ENCODE peak calls at places on chromosomes 16 and 17, in four cellular contexts. One of them, this sample, is unnamed.

GRCh38 chr16:31225193-31225592 is 8.3 kb upstream of the PYDC1 start:
- DNase-seq in heart right ventricle: no peak
- DNase-seq in lung: no peak
- DNase-seq in Peyer's patch: no peak
- DNase-seq in this sample: no peak

GRCh38 chr17:11880714-11881113 is 116.6 kb downstream of the ZNF18 start:
- DNase-seq in lung: no peak
- DNase-seq in Peyer's patch: no peak
- DNase-seq in heart right ventricle: peak
- DNase-seq in this sample: no peak

GRCh38 chr16:89437991-89438390 is 52.4 kb downstream of the ANKRD11 start:
- DNase-seq in lung: no peak
- DNase-seq in Peyer's patch: no peak
- DNase-seq in heart right ventricle: no peak
- DNase-seq in this sample: no peak

GRCh38 chr16:84367750-84368320 is 503 bp upstream of the ATP2C2 start:
- DNase-seq in heart right ventricle: no peak
- DNase-seq in Peyer's patch: peak
- DNase-seq in lung: peak
- DNase-seq in this sample: no peak

GRCh38 chr16:85718682-85719081 is 29.9 kb upstream of the GINS2 start:
- DNase-seq in lung: no peak
- DNase-seq in heart right ventricle: no peak
- DNase-seq in Peyer's patch: peak
- DNase-seq in this sample: no peak

GRCh38 chr16:75836377-75837010 is 110.2 kb upstream of the CPHXL start:
- DNase-seq in Peyer's patch: no peak
- DNase-seq in lung: no peak
- DNase-seq in heart right ventricle: no peak
- DNase-seq in this sample: no peak

GRCh38 chr17:36791150-36791653 is 146.1 kb upstream of the LHX1 start:
- DNase-seq in Peyer's patch: no peak
- DNase-seq in lung: no peak
- DNase-seq in heart right ventricle: no peak
- DNase-seq in this sample: no peak

GRCh38 chr17:74654742-74655141 is 31.2 kb upstream of the CD300E start:
- DNase-seq in heart right ventricle: no peak
- DNase-seq in lung: no peak
- DNase-seq in Peyer's patch: peak
- DNase-seq in this sample: no peak

GRCh38 chr16:6704306-6704705 is 628.3 kb upstream of the RBFOX1 start:
- DNase-seq in Peyer's patch: no peak
- DNase-seq in lung: no peak
- DNase-seq in heart right ventricle: no peak
- DNase-seq in this sample: no peak

GRCh38 chr16:80263181-80263823 is 277.5 kb upstream of the DYNLRB2 start:
- DNase-seq in lung: no peak
- DNase-seq in heart right ventricle: no peak
- DNase-seq in Peyer's patch: no peak
- DNase-seq in this sample: no peak

GRCh38 chr17:80949451-80950421 is 41.9 kb upstream of the CHMP6 start:
- DNase-seq in heart right ventricle: no peak
- DNase-seq in lung: no peak
- DNase-seq in Peyer's patch: no peak
- DNase-seq in this sample: no peak
- TF ChIP-seq CTCF in heart right ventricle: no peak
- TF ChIP-seq CTCF in lung: no peak
- TF ChIP-seq CTCF in Peyer's patch: no peak
- TF ChIP-seq CTCF in this sample: peak

DNA sequence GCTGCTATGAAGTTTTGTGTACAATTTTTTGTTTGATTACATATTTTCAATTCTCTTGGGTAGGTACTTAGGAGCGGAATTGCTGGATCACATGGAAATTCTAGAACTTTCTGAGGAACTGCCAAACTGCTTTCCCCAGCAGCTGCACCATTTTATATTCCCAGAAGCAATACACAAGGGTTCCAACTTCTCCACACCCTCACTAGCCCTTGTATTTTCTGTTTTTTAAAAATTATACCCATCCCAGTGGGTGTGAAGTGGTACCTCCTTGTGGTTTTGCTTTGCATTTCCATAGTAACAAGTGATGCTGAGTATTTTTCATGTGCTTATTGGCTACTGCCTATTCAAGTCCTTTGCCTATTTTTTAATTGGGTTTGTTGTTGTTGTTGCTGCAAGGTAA is 20.9 kb downstream of the NACA2 start:
- DNase-seq in heart right ventricle: no peak
- DNase-seq in Peyer's patch: no peak
- DNase-seq in lung: no peak
- DNase-seq in this sample: no peak
- TF ChIP-seq CTCF in heart right ventricle: no peak
- TF ChIP-seq CTCF in Peyer's patch: no peak
- TF ChIP-seq CTCF in lung: no peak
- TF ChIP-seq CTCF in this sample: no peak

DNA sequence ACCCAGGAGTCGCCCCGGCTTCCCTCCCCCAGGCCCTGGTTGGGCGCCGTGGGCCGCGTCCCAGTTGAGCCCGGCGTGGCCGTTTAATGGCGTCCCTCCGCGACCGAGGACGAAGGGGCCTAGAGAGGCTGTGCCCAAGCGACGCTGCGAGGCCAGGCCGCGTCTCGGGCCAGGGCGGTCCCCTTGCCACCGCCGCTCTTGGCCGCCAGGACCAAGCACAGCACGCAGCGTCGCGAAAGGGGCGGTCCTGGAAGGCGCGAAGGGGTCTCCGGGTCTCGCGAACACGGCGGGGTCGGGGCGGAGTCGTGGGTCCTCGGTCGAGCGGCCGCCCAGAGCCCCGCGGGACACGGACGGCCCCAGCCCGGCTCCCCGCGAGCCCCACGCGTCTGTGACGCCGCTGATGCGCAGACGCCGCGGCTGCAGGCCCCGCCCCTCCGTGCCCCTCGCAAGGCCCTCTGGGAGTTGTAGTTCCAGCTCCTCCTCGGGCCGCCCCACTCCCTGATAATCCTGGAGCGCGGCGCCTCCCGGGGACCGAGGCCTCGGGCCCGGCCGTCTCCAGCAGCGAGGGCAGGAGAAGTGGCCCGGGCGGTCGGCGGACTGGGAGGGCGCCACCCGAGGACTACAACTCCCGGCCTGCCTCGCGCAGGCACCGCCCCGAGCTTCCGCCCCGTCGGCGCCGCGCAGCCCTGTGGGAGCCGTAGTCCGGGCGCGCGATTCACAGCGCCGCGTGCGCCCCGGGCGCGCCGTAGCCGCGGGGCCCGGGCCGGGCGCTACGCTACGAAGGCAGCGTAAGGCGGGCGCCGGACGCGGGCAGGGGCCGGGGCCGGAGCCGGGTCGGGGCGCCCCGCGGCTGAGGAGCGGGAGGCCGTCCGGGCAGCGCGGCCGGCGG is at the start of gene CAPN15:
- DNase-seq in lung: peak
- DNase-seq in heart right ventricle: peak
- DNase-seq in Peyer's patch: peak
- DNase-seq in this sample: peak
- TF ChIP-seq CTCF in lung: no peak
- TF ChIP-seq CTCF in heart right ventricle: no peak
- TF ChIP-seq CTCF in Peyer's patch: no peak
- TF ChIP-seq CTCF in this sample: peak

DNA sequence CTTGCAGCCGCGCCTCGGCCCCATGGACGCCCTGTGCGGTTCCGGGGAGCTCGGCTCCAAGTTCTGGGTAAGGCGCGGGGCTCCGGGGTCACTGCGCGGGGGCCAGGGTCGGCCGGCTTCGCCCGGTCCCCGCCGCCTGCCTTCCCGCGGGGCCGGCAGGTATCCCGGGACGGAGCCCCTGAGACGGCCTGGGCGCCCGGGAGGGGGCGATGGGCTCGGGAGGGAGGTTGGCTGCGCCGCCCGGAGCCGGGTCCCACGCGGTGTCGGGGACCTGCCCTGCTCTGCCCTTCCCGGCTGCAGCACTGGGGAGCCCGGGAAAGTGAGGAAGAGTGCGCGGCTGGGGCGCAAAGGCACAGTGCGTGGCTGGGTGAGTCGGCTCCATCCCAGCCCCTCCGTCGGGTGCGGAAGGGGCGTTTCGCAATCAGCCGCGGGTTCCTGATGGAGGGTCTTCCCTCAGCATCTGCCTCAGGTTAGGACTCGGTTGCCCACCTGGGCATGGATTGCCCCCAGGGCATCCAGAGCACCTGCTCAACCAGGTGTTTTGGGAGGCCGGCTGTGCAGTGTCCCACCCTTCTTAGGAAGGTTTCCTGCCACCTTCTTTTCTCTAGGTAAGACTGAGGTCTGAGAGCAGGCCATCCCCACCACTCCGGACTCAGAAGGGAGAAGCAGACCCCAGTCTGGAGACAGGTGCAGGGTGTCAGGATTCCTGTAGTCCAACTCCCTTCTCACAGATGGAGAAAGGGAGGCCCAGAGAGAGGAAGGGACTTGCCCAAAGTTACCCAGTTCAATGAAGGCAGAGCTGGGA is 436 bp downstream of the ABCC3 start:
- DNase-seq in Peyer's patch: no peak
- DNase-seq in heart right ventricle: no peak
- DNase-seq in lung: no peak
- DNase-seq in this sample: no peak
- TF ChIP-seq CTCF in Peyer's patch: no peak
- TF ChIP-seq CTCF in heart right ventricle: no peak
- TF ChIP-seq CTCF in lung: no peak
- TF ChIP-seq CTCF in this sample: no peak

GRCh38 chr17:30000001-30000754 is 58.7 kb downstream of the EFCAB5 start:
- DNase-seq in lung: no peak
- DNase-seq in Peyer's patch: no peak
- DNase-seq in heart right ventricle: no peak
- DNase-seq in this sample: no peak
- TF ChIP-seq CTCF in lung: no peak
- TF ChIP-seq CTCF in Peyer's patch: no peak
- TF ChIP-seq CTCF in heart right ventricle: no peak
- TF ChIP-seq CTCF in this sample: no peak

DNA sequence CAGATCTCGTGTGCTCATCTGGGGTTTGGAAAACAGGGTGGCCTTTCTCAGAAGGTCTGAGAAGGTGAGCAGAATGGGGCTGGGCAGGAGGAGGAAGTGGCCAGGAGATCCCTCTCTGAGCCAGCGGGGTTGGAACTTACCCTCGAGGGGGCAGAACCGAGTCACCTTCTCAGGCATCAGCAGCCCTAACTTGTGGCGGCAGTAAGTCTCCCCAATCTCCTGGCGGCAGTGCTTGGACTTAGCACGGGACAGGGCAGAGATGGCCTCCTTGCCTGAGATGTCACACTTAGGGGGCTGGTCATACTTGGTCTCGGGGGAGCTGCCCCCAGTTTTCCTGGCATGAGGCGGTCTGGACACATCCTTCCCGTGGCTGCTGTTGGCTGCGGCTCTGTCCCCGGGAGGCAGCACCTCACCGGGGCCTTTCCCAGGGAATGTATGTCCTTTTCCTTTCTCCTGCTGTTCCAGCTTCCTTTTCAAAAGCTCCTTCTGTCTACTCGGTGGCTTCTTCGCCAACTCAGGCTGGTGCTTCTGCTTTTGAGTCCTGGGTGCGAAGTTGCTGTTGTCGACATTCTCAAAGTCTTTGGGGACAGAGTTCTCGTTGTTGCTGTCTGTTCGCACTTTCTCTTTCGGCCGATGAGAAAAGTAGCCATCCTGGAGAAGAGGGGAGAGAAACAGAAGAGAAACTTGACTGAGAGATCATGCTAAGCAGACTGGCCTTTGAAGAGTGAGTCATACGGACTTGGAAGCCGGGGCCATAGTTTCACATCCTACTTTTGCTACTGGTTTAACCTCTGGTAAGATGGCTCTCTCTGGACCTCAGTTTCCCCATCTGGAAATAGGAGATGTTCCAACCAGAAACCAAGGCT is 211.7 kb downstream of the XYLT1 start:
- DNase-seq in lung: peak
- DNase-seq in Peyer's patch: peak
- DNase-seq in heart right ventricle: no peak
- DNase-seq in this sample: no peak
- TF ChIP-seq CTCF in lung: no peak
- TF ChIP-seq CTCF in Peyer's patch: no peak
- TF ChIP-seq CTCF in heart right ventricle: no peak
- TF ChIP-seq CTCF in this sample: no peak

GRCh38 chr16:67150833-67151396 is at the start of gene B3GNT9:
- DNase-seq in Peyer's patch: peak
- DNase-seq in lung: peak
- DNase-seq in heart right ventricle: peak
- DNase-seq in this sample: no peak

GRCh38 chr16:67151431-67152097 is 766 bp upstream of the B3GNT9 start:
- DNase-seq in heart right ventricle: no peak
- DNase-seq in Peyer's patch: no peak
- DNase-seq in lung: no peak
- DNase-seq in this sample: no peak

GRCh38 chr16:67148656-67149275 is 2.0 kb downstream of the B3GNT9 start:
- DNase-seq in Peyer's patch: no peak
- DNase-seq in lung: no peak
- DNase-seq in heart right ventricle: no peak
- DNase-seq in this sample: no peak

GRCh38 chr16:67149276-67150057 is 1.3 kb downstream of the B3GNT9 start:
- DNase-seq in Peyer's patch: no peak
- DNase-seq in heart right ventricle: no peak
- DNase-seq in lung: no peak
- DNase-seq in this sample: no peak

GRCh38 chr16:67150058-67150832 is 553 bp downstream of the B3GNT9 start:
- DNase-seq in lung: no peak
- DNase-seq in Peyer's patch: no peak
- DNase-seq in heart right ventricle: no peak
- DNase-seq in this sample: no peak
- TF ChIP-seq CTCF in lung: no peak
- TF ChIP-seq CTCF in Peyer's patch: no peak
- TF ChIP-seq CTCF in heart right ventricle: no peak
- TF ChIP-seq CTCF in this sample: peak